ENCODE peak calls at places on chromosomes 12 and 14, in four cellular contexts. E is AG04449, D is pancreas, Z is ovary. A is an unnamed sample.

GRCh38 chr12:89225808-89226368 is 126.4 kb downstream of the DUSP6 start:
- DNase-seq in E (peak), D (peak), Z (peak), A (peak)

GRCh38 chr14:55846852-55847471 is 267.0 kb downstream of the KTN1 start:
- DNase-seq in Z (no peak), D (no peak), E (no peak), A (peak)

GRCh38 chr12:19066471-19067001 is 63.0 kb upstream of the PLEKHA5 start:
- DNase-seq in D (peak), E (no peak), Z (no peak), A (no peak)

GRCh38 chr14:99189201-99189801 is 82.7 kb downstream of the BCL11B start:
- DNase-seq in D (no peak), Z (no peak), E (no peak), A (no peak)

GRCh38 chr12:120640840-120641833 is 711 bp downstream of the CABP1 start:
- DNase-seq in D (peak), Z (no peak), E (no peak), A (no peak)

GRCh38 chr14:21711360-21711961 is 37.8 kb upstream of the OR4E1 start:
- DNase-seq in Z (no peak), E (peak), D (peak), A (no peak)

GRCh38 chr12:81206425-81206824 is 128.5 kb downstream of the ACSS3 start:
- DNase-seq in E (no peak), D (no peak), Z (no peak), A (no peak)

GRCh38 chr12:51328587-51328986 is 4.6 kb upstream of the BIN2 start:
- DNase-seq in Z (no peak), E (no peak), D (no peak), A (no peak)

GRCh38 chr12:59649203-59649602 is 53.4 kb downstream of the SLC16A7 start:
- DNase-seq in D (no peak), Z (no peak), E (no peak), A (no peak)

GRCh38 chr12:26691234-26691970 is 141.6 kb downstream of the ITPR2 start:
- DNase-seq in Z (peak), E (peak), D (no peak), A (peak)

GRCh38 chr12:27592548-27592947 is 68.5 kb downstream of the PPFIBP1 start:
- DNase-seq in D (peak), E (no peak), Z (peak), A (no peak)

GRCh38 chr12:132954471-132955048 is 1.5 kb downstream of the ZNF605 start:
- DNase-seq in Z (no peak), E (no peak), D (no peak), A (no peak)

GRCh38 chr14:99320105-99320572 is 48.1 kb upstream of the BCL11B start:
- DNase-seq in E (no peak), Z (no peak), D (peak), A (no peak)

GRCh38 chr12:30796891-30797371 is 42.2 kb upstream of the CAPRIN2 start:
- DNase-seq in E (no peak), D (no peak), Z (no peak), A (no peak)

GRCh38 chr14:38749936-38750335 is 353.1 kb downstream of the SEC23A start:
- DNase-seq in D (no peak), Z (no peak), E (no peak), A (no peak)

GRCh38 chr12:78951746-78952532 is 87.4 kb downstream of the SYT1 start:
- DNase-seq in Z (no peak), E (no peak), D (no peak), A (no peak)

GRCh38 chr12:105468464-105468863 is 138.0 kb downstream of the C12orf75 start:
- DNase-seq in D (no peak), Z (no peak), E (no peak), A (no peak)

GRCh38 chr14:80047761-80048160 is 163.5 kb downstream of the DIO2 start:
- DNase-seq in Z (no peak), D (no peak), E (no peak), A (no peak)

GRCh38 chr14:35747379-35747778 is 61.7 kb downstream of the RALGAPA1 start:
- DNase-seq in Z (no peak), D (no peak), E (no peak), A (no peak)

GRCh38 chr14:68891851-68892660 is 87.0 kb downstream of the ACTN1 start:
- DNase-seq in Z (no peak), E (no peak), D (no peak), A (no peak)

GRCh38 chr12:33187409-33187808 is 252.2 kb downstream of the SYT10 start:
- DNase-seq in Z (no peak), E (no peak), D (no peak), A (no peak)

GRCh38 chr12:115975411-115975810 is 302.1 kb downstream of the MED13L start:
- DNase-seq in Z (no peak), D (no peak), E (no peak), A (no peak)

GRCh38 chr14:22715186-22715812 is 51.2 kb upstream of the OXA1L start:
- DNase-seq in Z (no peak), D (no peak), E (no peak), A (no peak)
- H3K4me3 ChIP-seq in Z (no peak), D (no peak), E (no peak), A (no peak)

GRCh38 chr12:69984216-69984615 is 159.2 kb downstream of the MYRFL start:
- DNase-seq in D (no peak), E (no peak), Z (no peak), A (no peak)

GRCh38 chr12:69988601-69989194 is 163.7 kb downstream of the MYRFL start:
- DNase-seq in D (no peak), Z (no peak), E (peak), A (no peak)

GRCh38 chr12:69986109-69986508 is 161.1 kb downstream of the MYRFL start:
- DNase-seq in E (no peak), Z (no peak), D (no peak), A (no peak)

GRCh38 chr12:69987453-69988102 is 162.6 kb downstream of the MYRFL start:
- DNase-seq in Z (no peak), E (peak), D (peak), A (peak)

DNA sequence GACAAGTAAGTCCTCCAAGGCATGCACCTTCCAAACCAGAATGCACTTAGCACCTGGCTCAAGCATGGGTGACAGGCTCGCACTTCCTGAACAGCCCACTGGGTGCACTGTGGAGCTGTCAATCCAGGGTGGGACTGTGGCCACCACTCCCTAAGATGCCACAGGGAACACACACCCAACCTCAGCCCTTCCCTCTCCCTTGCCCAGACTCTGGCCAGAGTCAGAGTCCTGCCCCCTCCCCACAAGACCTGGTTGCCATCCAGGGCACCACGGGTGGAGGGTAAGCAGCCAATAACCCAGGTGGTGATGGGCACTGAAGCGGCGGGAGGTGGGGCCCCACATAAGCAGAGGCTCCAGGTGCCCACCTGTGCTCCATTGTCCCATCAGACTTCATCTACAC is 160.6 kb downstream of the MYRFL start:
- DNase-seq in E (no peak), Z (no peak), D (no peak), A (no peak)
- TF ChIP-seq CTCF in E (peak), Z (no peak), D (no peak), A (peak)

DNA sequence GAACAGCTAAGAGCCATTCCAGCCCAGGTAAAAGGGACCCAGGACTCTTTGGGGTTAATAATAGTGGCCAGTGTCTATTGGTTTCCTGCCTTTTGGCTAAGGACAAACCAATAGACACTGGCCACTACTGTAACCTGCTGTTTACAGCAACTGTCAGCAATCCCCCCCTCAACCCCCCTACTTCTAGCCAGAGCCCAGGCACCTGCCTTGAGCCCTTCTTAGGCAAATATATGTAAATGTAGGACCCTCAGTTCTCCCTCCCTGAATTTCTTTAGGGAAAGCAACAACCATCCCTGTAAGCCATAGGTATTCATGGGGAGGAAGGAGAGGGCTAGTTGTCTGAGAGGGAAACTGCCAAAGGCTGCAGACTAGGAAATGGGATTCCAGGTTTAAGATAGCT is 22.3 kb downstream of the HOXC4 start:
- DNase-seq in D (no peak), E (no peak), Z (no peak), A (no peak)
- H3K4me3 ChIP-seq in D (no peak), E (no peak), Z (no peak), A (no peak)

DNA sequence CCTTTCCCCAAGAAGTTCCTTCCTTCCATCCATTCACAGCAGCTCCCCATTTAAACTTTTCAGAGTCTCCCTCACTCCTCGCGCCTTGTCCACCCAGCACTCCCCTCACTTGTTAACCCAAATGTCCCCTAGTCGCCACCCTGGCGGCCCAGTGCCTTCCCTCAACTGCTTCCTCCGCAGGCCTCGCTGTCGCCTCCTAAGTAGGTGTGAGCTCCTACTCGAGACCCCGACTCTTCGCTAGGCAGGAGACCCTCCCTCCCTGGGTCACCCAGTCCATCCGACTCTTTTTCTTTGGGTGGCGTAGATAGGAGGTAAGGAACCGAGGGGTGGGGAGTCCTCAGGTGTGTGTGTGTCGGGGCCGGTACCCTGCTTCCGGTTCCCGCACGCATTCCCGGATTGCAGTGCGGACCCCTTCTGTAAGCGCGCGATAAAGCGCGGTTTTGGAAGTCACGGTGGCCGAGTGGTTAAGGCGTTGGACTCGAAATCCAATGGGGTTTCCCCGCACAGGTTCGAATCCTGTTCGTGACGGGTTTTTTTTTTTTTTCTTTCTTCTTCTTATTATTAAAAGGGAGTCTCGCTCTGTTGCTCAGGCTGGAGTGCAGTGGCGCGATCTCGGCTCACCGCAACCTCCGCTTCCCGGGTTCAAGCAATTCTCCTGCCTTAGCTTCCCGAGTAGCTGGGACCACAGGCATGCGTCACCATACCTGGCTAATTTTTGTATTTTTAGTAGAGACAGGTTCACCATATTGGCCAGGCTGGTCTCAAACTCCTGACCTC is 823 bp upstream of the SMARCC2 start:
- DNase-seq in Z (peak), E (no peak), D (peak), A (peak)
- TF ChIP-seq CTCF in Z (no peak), E (no peak), D (no peak), A (no peak)

DNA sequence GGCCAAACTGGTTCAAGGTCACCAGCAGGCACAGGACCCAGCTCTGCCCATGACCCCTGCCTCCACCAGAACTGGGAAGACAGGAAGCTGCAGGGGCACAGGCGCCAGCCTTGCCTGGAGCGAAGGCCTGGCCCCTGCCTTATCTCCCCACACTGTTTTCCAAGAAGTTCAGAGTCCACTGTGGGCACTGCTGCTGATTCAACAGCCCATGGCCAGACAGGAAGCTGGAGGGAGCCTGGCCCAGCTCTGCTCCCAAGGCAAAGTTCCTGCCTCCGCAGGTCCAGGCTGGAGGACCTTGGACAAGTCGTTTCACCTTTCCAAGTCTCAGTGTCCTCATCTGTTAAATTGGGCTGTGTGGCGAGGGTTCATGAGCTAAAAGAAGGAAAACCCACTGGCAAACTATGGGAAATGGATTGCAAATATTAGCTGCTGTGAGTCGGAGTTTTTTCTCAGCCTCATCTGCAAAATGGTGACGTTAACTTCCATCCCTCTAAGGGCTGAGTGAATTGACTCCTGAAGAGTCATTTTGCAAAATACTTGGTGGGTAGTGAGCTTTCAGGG is 1.2 kb downstream of the PHETA1 start:
- DNase-seq in D (peak), Z (no peak), E (no peak), A (no peak)
- H3K4me3 ChIP-seq in D (peak), Z (peak), E (peak), A (peak)